ENCODE peak calls at places on chromosome 16, in six cellular contexts. H is SK-N-SH, C is heart left ventricle, E is Caco-2, O is right atrium auricular region, Y is endodermal cell. U is an unnamed sample.

GRCh38 chr16:82830944-82831343 is 204.2 kb downstream of the CDH13 start:
- DNase-seq in Y (peak; percentile 60), O (no peak), H (no peak), C (no peak), E (no peak), U (no peak)

GRCh38 chr16:83967838-83968482 is at the start of gene NECAB2:
- DNase-seq in H (peak; percentile 94), E (peak; percentile 81), O (no peak), C (peak; percentile 64), Y (peak; percentile 76), U (peak; percentile 23)

GRCh38 chr16:10408824-10409381 is 23.0 kb downstream of the ATF7IP2 start:
- DNase-seq in Y (no peak), E (no peak), C (no peak), H (no peak), O (no peak), U (peak; percentile 17)

GRCh38 chr16:9114112-9114511 is 22.7 kb downstream of the HAPSTR1 start:
- DNase-seq in Y (no peak), C (no peak), E (no peak), O (no peak), H (no peak), U (no peak)

GRCh38 chr16:29745126-29745852 is 501 bp downstream of the C16orf54 start:
- DNase-seq in E (no peak), Y (no peak), H (no peak), C (no peak), O (no peak), U (no peak)

GRCh38 chr16:85192736-85193493 is 80.6 kb upstream of the CIBAR2 start:
- DNase-seq in E (no peak), H (peak; percentile 60), Y (no peak), O (no peak), C (no peak), U (no peak)

GRCh38 chr16:78655481-78656114 is 556.1 kb downstream of the WWOX start:
- DNase-seq in O (no peak), Y (no peak), H (peak; percentile 37), C (no peak), E (no peak), U (no peak)

GRCh38 chr16:85615014-85615851 is 2.1 kb downstream of the GSE1 start:
- DNase-seq in C (peak; percentile 64), Y (peak; percentile 90), O (peak; percentile 80), H (no peak), E (peak; percentile 96), U (no peak)

GRCh38 chr16:87332150-87332549 is 15.0 kb upstream of the C16orf95 start:
- DNase-seq in C (no peak), H (no peak), E (no peak), Y (no peak), O (no peak), U (peak; percentile 14)

GRCh38 chr16:28304214-28304613 is 11.9 kb downstream of the SBK1 start:
- DNase-seq in C (peak; percentile 62), E (peak; percentile 65), Y (peak; percentile 87), H (no peak), O (no peak), U (peak; percentile 61)

GRCh38 chr16:58125781-58126335 is 3.3 kb downstream of the CFAP20 start:
- DNase-seq in C (no peak), H (no peak), E (no peak), O (no peak), Y (no peak), U (no peak)

GRCh38 chr16:51071326-51071725 is 79.7 kb downstream of the SALL1 start:
- DNase-seq in E (no peak), Y (no peak), O (no peak), C (no peak), H (no peak), U (no peak)

GRCh38 chr16:82936941-82937551 is 310.3 kb downstream of the CDH13 start:
- DNase-seq in C (no peak), Y (no peak), H (no peak), O (no peak), E (no peak), U (peak; percentile 81)

GRCh38 chr16:53465606-53466290 is 31.5 kb downstream of the RBL2 start:
- DNase-seq in H (no peak), E (no peak), C (no peak), Y (no peak), O (no peak), U (peak; percentile 83)

GRCh38 chr16:1159973-1160772 is 7.3 kb downstream of the CACNA1H start:
- DNase-seq in H (peak; percentile 62), O (peak; percentile 61), C (peak; percentile 86), Y (no peak), E (peak; percentile 29), U (no peak)

DNA sequence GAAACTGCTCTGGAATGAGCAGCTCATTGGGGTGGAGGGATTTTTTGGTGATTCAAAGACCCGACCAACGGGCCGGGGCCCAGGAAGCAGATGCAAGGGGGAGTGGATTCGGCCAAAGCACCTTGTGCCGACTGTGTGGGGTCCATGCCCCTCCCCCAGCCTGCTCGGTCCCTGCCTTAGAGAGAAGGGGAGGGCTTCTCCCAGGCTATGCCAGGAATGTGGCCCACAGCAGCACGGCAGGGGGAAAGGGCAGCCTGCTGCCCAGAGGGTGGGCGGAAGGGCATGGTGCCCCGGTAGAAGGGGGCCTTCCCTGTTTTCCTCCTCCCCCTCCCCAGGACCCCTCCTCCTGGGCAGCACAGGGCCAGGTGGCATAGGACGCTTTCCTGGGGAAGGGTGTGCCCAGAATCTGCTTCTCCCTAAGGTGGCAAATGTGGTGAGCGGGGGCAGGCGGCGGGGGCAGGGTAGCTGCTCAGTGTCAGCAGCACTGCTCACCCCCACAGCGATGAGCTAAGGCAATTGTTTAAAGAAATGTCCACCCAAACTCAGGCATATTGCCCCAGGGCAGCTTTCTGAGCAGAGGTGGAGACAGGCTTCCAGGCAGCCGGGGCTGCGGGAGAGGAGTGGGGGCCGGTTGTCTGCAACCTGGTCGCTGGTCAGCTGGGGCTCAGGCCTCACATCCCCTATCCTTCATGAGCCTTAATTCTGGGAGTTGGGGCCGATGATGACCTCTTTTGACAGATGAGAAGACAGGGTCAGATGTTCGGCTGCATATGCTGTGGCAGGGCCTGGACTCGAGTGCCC is 33.9 kb upstream of the MLKL start:
- DNase-seq in O (no peak), Y (peak; percentile 83), E (no peak), H (no peak), C (no peak), U (no peak)
- H3K4me3 ChIP-seq in O (no peak overlapping the region), Y (no peak overlapping the region), E (no peak overlapping the region), H (no peak overlapping the region), C (no peak overlapping the region), U (no peak overlapping the region)

GRCh38 chr16:69188716-69189115 is 1.8 kb downstream of the SNTB2 start:
- DNase-seq in Y (no peak), E (no peak), O (no peak), H (no peak), C (no peak), U (peak; percentile 40)

GRCh38 chr16:69190046-69190588 is 3.2 kb downstream of the SNTB2 start:
- DNase-seq in H (no peak), E (no peak), Y (no peak), O (no peak), C (no peak), U (no peak)

GRCh38 chr16:69187387-69187890 is 475 bp downstream of the SNTB2 start:
- DNase-seq in C (peak; percentile 69), O (no peak), Y (peak; percentile 81), H (peak; percentile 87), E (peak; percentile 64), U (peak; percentile 38)

GRCh38 chr16:69187891-69188451 is 1.0 kb downstream of the SNTB2 start:
- DNase-seq in E (peak; percentile 52), C (peak; percentile 61), O (peak; percentile 70), H (no peak), Y (peak; percentile 73), U (peak; percentile 39)

GRCh38 chr16:69186642-69187386 is at the start of gene SNTB2:
- DNase-seq in O (peak; percentile 95), H (peak; percentile 96), Y (peak; percentile 97), E (peak; percentile 98), C (peak; percentile 95), U (peak; percentile 84)
- H3K4me3 ChIP-seq in O (peak within 1 kb of the TSS; percentile 91), H (peak within 1 kb of the TSS; percentile 76), Y (peak within 1 kb of the TSS; percentile 89), E (peak within 1 kb of the TSS; percentile 95), C (peak within 1 kb of the TSS; percentile 82), U (peak within 1 kb of the TSS; percentile 83)

DNA sequence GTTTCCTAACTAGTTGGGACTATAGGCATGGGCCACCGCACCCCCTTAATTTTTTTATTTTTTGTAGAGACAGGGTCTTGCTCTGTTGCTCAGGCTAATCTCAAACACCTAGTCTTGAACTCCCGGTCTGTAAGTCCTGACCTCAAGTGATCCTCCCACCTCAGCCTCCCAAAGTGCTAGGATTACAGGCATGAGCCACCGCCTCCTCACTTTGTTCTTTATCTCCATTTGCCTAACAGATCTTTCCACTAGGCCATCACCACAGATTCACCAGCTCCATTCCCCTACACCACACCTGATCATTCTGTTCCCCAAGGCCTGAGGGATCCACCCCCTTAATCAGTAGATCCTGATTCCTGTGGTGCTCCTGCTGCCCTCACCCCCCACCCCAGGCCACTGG is 7.6 kb upstream of the ZNF629 start:
- DNase-seq in H (no peak), Y (no peak), O (no peak), E (no peak), C (no peak), U (no peak)
- H3K4me3 ChIP-seq in H (no peak overlapping the region), Y (no peak overlapping the region), O (no peak overlapping the region), E (no peak overlapping the region), C (no peak overlapping the region), U (no peak overlapping the region)

DNA sequence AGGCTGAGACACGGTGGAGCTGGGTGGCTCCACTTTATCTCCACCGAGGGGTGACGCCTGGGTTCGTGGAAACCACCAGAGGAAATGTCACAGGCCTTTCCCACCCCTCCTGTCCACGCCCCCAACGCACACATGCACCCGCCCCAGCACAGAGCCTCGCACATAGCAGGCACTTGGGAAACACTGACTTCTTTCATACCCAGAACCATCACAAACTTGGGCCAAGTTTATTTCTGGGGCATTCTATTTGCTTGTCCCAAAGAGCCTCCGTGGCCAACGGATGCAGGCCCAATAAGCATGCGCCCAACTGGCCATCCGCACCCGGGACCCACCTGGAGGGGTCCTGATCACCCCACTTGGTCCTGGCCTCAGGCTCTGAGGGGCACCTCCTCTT is 3.3 kb downstream of the BCAR1 start:
- DNase-seq in H (no peak), C (no peak), O (no peak), Y (no peak), E (no peak), U (no peak)
- H3K4me3 ChIP-seq in H (no peak overlapping the region), C (peak overlapping the region; percentile 71), O (no peak overlapping the region), Y (no peak overlapping the region), E (no peak overlapping the region), U (no peak overlapping the region)

DNA sequence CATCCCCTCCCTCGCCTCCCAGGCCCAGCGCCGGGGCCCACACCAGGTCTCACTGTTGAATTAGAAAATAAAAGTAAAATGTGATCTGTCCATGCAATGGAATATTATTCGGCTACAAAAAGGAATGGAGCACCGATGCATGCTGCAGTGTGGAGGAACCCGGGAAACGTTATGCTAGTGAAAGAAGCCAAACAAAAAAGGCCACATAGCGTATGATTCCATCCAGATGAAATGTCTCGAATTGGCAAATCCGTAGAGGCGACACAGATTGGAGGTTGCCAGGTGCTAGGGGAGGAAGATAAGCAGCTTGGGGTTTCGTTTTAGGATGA is 972 bp upstream of the ADCY9 start:
- DNase-seq in E (no peak), Y (no peak), C (no peak), O (no peak), H (no peak), U (no peak)
- H3K4me3 ChIP-seq in E (peak overlapping the region; percentile 62), Y (peak overlapping the region; percentile 69), C (peak overlapping the region; percentile 77), O (peak overlapping the region; percentile 60), H (peak overlapping the region; percentile 56), U (no peak overlapping the region)